ENCODE peak calls at places on chromosomes 13 and 19, in five cellular contexts. W is foreskin fibroblast, Y is lower leg skin, U is thoracic aorta, L is cardiac fibroblast. X is an unnamed sample.

GRCh38 chr19:45179063-45179847 is 671 bp downstream of the BLOC1S3 start:
- DNase-seq in Y (no peak), W (peak; percentile 34), U (no peak), L (peak; percentile 35), X (peak; percentile 64)

GRCh38 chr13:98033277-98034247 is 80.1 kb downstream of the IPO5 start:
- DNase-seq in L (peak; percentile 79), U (no peak), W (peak; percentile 56), Y (no peak), X (no peak)

GRCh38 chr13:97938701-97939475 is 14.6 kb upstream of the IPO5 start:
- DNase-seq in L (no peak), W (no peak), U (no peak), Y (no peak), X (no peak)

GRCh38 chr19:35204799-35205732 is 23.5 kb downstream of the FAM187B start:
- DNase-seq in L (no peak), U (no peak), Y (no peak), W (no peak), X (peak; percentile 62)

GRCh38 chr19:35446194-35446593 is 1.9 kb upstream of the FFAR2 start:
- DNase-seq in W (no peak), Y (no peak), L (no peak), U (no peak), X (peak; percentile 50)

GRCh38 chr13:111539252-111539651 is 218.8 kb downstream of the TEX29 start:
- DNase-seq in Y (no peak), W (no peak), L (no peak), U (no peak), X (no peak)

GRCh38 chr13:46142692-46143238 is 37.9 kb upstream of the CPB2 start:
- DNase-seq in W (no peak), U (no peak), Y (no peak), L (no peak), X (no peak)

GRCh38 chr13:85469320-85469719 is 329.9 kb downstream of the SLITRK6 start:
- DNase-seq in L (no peak), W (no peak), Y (no peak), U (no peak), X (no peak)

GRCh38 chr13:52010890-52011689 is at the start of gene ATP7B:
- DNase-seq in W (peak; percentile 10), U (no peak), Y (no peak), L (no peak), X (peak; percentile 39)

GRCh38 chr19:33631628-33631995 is 9.9 kb downstream of the CHST8 start:
- DNase-seq in W (no peak), L (no peak), Y (no peak), U (no peak), X (no peak)

GRCh38 chr13:69124996-69125395 is 982.6 kb upstream of the ATXN8OS start:
- DNase-seq in L (no peak), W (no peak), U (no peak), Y (no peak), X (no peak)

GRCh38 chr19:53157601-53158000 is 1.3 kb downstream of the ZNF347 start:
- DNase-seq in Y (no peak), W (peak; percentile 12), U (no peak), L (peak; percentile 21), X (no peak)

GRCh38 chr19:1671716-1672037 is 19.3 kb upstream of the TCF3 start:
- DNase-seq in W (no peak), U (no peak), Y (no peak), L (no peak), X (no peak)

GRCh38 chr13:21124853-21125252 is 51.5 kb downstream of the SKA3 start:
- DNase-seq in Y (no peak), L (peak; percentile 43), U (no peak), W (peak; percentile 44), X (no peak)

GRCh38 chr19:13804830-13805683 is 9.8 kb downstream of the ZSWIM4 start:
- DNase-seq in U (no peak), L (no peak), W (no peak), Y (no peak), X (peak; percentile 28)

GRCh38 chr19:33245948-33246728 is 20.5 kb upstream of the SLC7A10 start:
- DNase-seq in Y (no peak), W (no peak), U (no peak), L (no peak), X (peak; percentile 43)

GRCh38 chr19:34269968-34270621 is 15.7 kb downstream of the GARRE1 start:
- DNase-seq in L (peak; percentile 90), U (peak; percentile 16), Y (peak; percentile 45), W (peak; percentile 68), X (peak; percentile 77)

GRCh38 chr13:40087021-40088002 is 431.9 kb downstream of the COG6 start:
- DNase-seq in Y (no peak), L (no peak), U (no peak), W (no peak), X (no peak)

DNA sequence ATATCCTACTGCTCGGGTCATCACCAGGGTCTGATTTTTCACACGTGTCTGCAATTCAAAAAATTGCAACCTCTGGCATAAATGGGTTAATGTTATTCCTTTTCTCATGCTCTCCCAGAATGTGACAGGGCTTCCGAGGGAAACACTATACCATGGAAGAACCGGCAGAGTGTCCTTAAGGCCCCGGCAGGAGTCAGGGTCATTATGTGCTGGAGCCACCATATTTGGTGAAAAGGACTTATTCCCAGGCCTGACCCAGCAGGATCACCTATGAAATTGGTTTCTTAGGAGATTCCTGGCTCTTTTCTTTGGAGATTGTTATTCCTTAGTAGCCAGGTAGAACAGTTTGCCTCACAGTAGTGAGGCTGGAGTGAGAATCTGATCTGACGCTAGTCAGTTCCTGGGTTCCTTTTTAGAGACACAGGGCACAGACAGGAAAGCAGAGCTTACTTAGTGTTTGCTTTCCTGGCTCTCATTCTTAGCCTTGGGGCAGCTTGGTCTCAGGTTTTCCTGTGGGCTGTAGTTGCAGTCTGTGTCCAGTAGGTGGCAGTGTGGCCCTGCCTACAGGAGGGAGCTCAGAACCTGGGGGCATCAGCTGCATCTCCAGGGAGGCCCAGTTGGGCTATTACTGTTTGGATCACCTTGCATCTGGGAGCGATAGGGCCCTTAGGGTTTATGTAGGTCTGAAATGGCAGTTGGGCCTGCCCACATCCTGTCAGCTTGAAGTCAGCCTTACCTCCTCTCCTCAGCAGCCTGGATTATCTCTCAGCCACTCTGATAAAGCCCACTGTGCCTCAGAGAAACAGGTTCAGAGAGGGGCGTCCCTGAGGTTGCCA is 12.4 kb downstream of the SNRNP70 start:
- DNase-seq in U (no peak), L (peak; percentile 79), W (peak; percentile 58), Y (peak; percentile 62), X (peak; percentile 81)
- TF ChIP-seq CTCF in U (peak; percentile 100), L (peak; percentile 98), W (peak; percentile 99), Y (peak; percentile 92), X (peak; percentile 99)

GRCh38 chr13:101155920-101156319 is 260.4 kb downstream of the NALCN start:
- DNase-seq in U (no peak), W (no peak), Y (no peak), L (no peak), X (no peak)
- TF ChIP-seq CTCF in U (peak; percentile 27), W (peak; percentile 44), Y (no peak), L (peak; percentile 55), X (no peak)

GRCh38 chr19:30696514-30696913 is 324.3 kb downstream of the ZNF536 start:
- DNase-seq in L (no peak), Y (no peak), W (no peak), U (no peak), X (peak; percentile 25)

GRCh38 chr19:30694156-30694555 is 322.0 kb downstream of the ZNF536 start:
- DNase-seq in L (no peak), Y (no peak), W (no peak), U (no peak), X (no peak)

GRCh38 chr19:30693179-30693578 is 321.0 kb downstream of the ZNF536 start:
- DNase-seq in W (no peak), L (no peak), U (no peak), Y (no peak), X (no peak)

GRCh38 chr19:30692517-30692870 is 320.3 kb downstream of the ZNF536 start:
- DNase-seq in Y (no peak), U (no peak), W (peak; percentile 16), L (no peak), X (no peak)

GRCh38 chr19:30695171-30695875 is 323.1 kb downstream of the ZNF536 start:
- DNase-seq in W (no peak), U (no peak), L (no peak), Y (no peak), X (no peak)
- TF ChIP-seq CTCF in W (no peak), U (no peak), L (no peak), Y (no peak), X (no peak)

GRCh38 chr13:84207509-84207908 is 325.2 kb upstream of the SLITRK1 start:
- DNase-seq in Y (no peak), U (no peak), W (no peak), L (no peak), X (no peak)

GRCh38 chr13:84208251-84208650 is 326.0 kb upstream of the SLITRK1 start:
- DNase-seq in Y (no peak), U (no peak), W (no peak), L (no peak), X (no peak)

GRCh38 chr13:84211048-84211447 is 328.8 kb upstream of the SLITRK1 start:
- DNase-seq in L (no peak), U (no peak), W (no peak), Y (no peak), X (no peak)
- TF ChIP-seq CTCF in L (no peak), U (no peak), W (no peak), Y (no peak), X (no peak)

GRCh38 chr19:39415111-39416046 is 2.9 kb downstream of the PLEKHG2 start:
- DNase-seq in L (no peak), U (no peak), W (no peak), Y (no peak), X (no peak)
- TF ChIP-seq CTCF in L (peak; percentile 2), U (no peak), W (no peak), Y (no peak), X (no peak)

GRCh38 chr13:71018544-71018943 is 848.5 kb downstream of the DACH1 start:
- DNase-seq in U (no peak), W (no peak), Y (no peak), L (no peak), X (no peak)

GRCh38 chr13:71017607-71018006 is 849.4 kb downstream of the DACH1 start:
- DNase-seq in Y (no peak), U (no peak), W (no peak), L (no peak), X (no peak)

GRCh38 chr13:71021810-71022422 is 845.1 kb downstream of the DACH1 start:
- DNase-seq in L (no peak), W (no peak), Y (no peak), U (no peak), X (no peak)
- TF ChIP-seq CTCF in L (no peak), W (no peak), Y (no peak), U (no peak), X (no peak)

GRCh38 chr13:53778937-53779336 is 750.3 kb downstream of the OLFM4 start:
- DNase-seq in W (no peak), U (no peak), Y (no peak), L (no peak), X (no peak)
- TF ChIP-seq CTCF in W (no peak), U (no peak), Y (no peak), L (no peak), X (no peak)